ENCODE peak calls at places on chromosomes 16 and 17, in nine cellular contexts. P is dorsolateral prefrontal cortex, E is non-pigmented ciliary epithelial cell, K is ascending aorta, I is GM19239, Y is NCI-H2107, N is NB4, B is fibroblast of pulmonary artery, F is GM12865. O is an unnamed sample.

GRCh38 chr16:68083861-68084503 is 1.2 kb upstream of the NFATC3 start:
- DNase-seq in P (no peak), N (peak; percentile 37), K (no peak), I (no peak), F (no peak), Y (no peak), B (no peak), E (no peak), O (no peak)

GRCh38 chr17:60036796-60037677 is 41.7 kb downstream of the HEATR6 start:
- DNase-seq in I (peak; percentile 65), K (peak; percentile 67), B (peak; percentile 74), P (peak; percentile 56), F (peak; percentile 81), Y (peak; percentile 76), N (peak; percentile 80), E (peak; percentile 22), O (peak; percentile 80)

GRCh38 chr16:11851301-11852091 is at the start of gene RSL1D1:
- DNase-seq in P (peak; percentile 80), K (peak; percentile 94), F (peak; percentile 97), E (peak; percentile 71), Y (peak; percentile 89), B (peak; percentile 95), I (peak; percentile 91), N (peak; percentile 96), O (peak; percentile 90)

GRCh38 chr17:6638046-6638908 is 2.2 kb downstream of the KIAA0753 start:
- DNase-seq in E (no peak), F (no peak), K (no peak), Y (no peak), P (no peak), B (no peak), I (no peak), N (peak; percentile 37), O (peak; percentile 54)

GRCh38 chr17:79169366-79169765 is 94.7 kb downstream of the ENGASE start:
- DNase-seq in E (no peak), N (no peak), B (no peak), P (no peak), I (no peak), K (no peak), Y (no peak), F (no peak), O (no peak)

GRCh38 chr16:3514621-3515020 is 13.8 kb downstream of the CLUAP1 start:
- DNase-seq in K (no peak), I (no peak), E (peak; percentile 60), Y (no peak), F (no peak), P (no peak), B (peak; percentile 6), N (no peak), O (no peak)

GRCh38 chr16:28140788-28141618 is 70.8 kb downstream of the XPO6 start:
- DNase-seq in F (peak; percentile 86), K (no peak), N (peak; percentile 71), E (no peak), I (peak; percentile 57), Y (no peak), B (peak; percentile 47), P (no peak), O (no peak)

GRCh38 chr16:89314858-89315257 is 97.4 kb downstream of the ZNF778 start:
- DNase-seq in K (no peak), E (no peak), P (no peak), N (no peak), F (no peak), B (no peak), I (no peak), Y (no peak), O (no peak)

GRCh38 chr17:57861737-57862409 is 12.0 kb upstream of the MRPS23 start:
- DNase-seq in N (no peak), P (no peak), F (no peak), E (no peak), B (no peak), Y (no peak), I (no peak), K (peak; percentile 87), O (peak; percentile 89)

O was measured in right cardiac atrium.